ENCODE peak calls at places on chromosome 20, in six cellular contexts. Q is SK-N-SH, K is dorsolateral prefrontal cortex, U is fibroblast of lung, W is NCI-H526 treated with DMSO at 0.1 percent for 48 hours, V is adrenal gland. J is an unnamed sample.

GRCh38 chr20:57248132-57248797 is 18.2 kb downstream of the BMP7 start:
- DNase-seq in U (no peak), W (no peak), V (no peak), K (no peak), Q (no peak), J (no peak)

GRCh38 chr20:8946036-8946926 is 122.6 kb upstream of the PLCB4 start:
- DNase-seq in U (no peak), Q (no peak), W (no peak), V (no peak), K (no peak), J (no peak)

GRCh38 chr20:44422083-44422482 is 53.6 kb upstream of the TTPAL start:
- DNase-seq in K (no peak), V (peak; percentile 54), Q (no peak), U (peak; percentile 67), W (no peak), J (no peak)

GRCh38 chr20:37575884-37576283 is 48.2 kb upstream of the BLCAP start:
- DNase-seq in U (no peak), Q (no peak), W (no peak), K (peak; percentile 11), V (no peak), J (no peak)

GRCh38 chr20:61844621-61845020 is 221.1 kb downstream of the TAF4 start:
- DNase-seq in K (no peak), V (no peak), U (no peak), W (no peak), Q (no peak), J (no peak)

GRCh38 chr20:47181056-47181862 is 175.2 kb downstream of the ZMYND8 start:
- DNase-seq in W (no peak), K (no peak), U (peak; percentile 78), V (peak; percentile 34), Q (peak; percentile 45), J (peak; percentile 78)

GRCh38 chr20:43778375-43778774 is 51.6 kb upstream of the GTSF1L start:
- DNase-seq in U (no peak), W (no peak), K (no peak), Q (no peak), V (no peak), J (no peak)

GRCh38 chr20:21705466-21706344 is at the start of gene PAX1:
- DNase-seq in Q (no peak), W (peak; percentile 60), K (no peak), U (no peak), V (no peak), J (peak; percentile 28)

GRCh38 chr20:25336561-25337422 is 53.8 kb downstream of the ABHD12 start:
- DNase-seq in U (peak; percentile 45), W (no peak), K (peak; percentile 66), V (no peak), Q (no peak), J (peak; percentile 15)

GRCh38 chr20:6566821-6567220 is 200.7 kb upstream of the BMP2 start:
- DNase-seq in Q (no peak), U (peak; percentile 94), K (no peak), V (no peak), W (no peak), J (no peak)

J was measured in lung microvascular endothelial cell.